ENCODE peak calls at places on chromosomes 5 and 9, in seven cellular contexts. One of them, this sample, is unnamed.

GRCh38 chr5:142508027-142508426 is 177.9 kb downstream of the FGF1 start:
- DNase-seq in neuronal stem cell: no peak
- DNase-seq in IMR-90: no peak
- DNase-seq in H9: no peak
- DNase-seq in mesenchymal stem cell: no peak
- DNase-seq in H1: no peak
- DNase-seq in mesendoderm: no peak
- DNase-seq in this sample: no peak

GRCh38 chr9:13354733-13355132 is 75.2 kb upstream of the MPDZ start:
- DNase-seq in neuronal stem cell: no peak
- DNase-seq in IMR-90: peak; percentile 29
- DNase-seq in H9: no peak
- DNase-seq in mesenchymal stem cell: no peak
- DNase-seq in H1: no peak
- DNase-seq in mesendoderm: no peak
- DNase-seq in this sample: no peak

GRCh38 chr9:117929873-117930272 is 225.7 kb downstream of the TLR4 start:
- DNase-seq in neuronal stem cell: no peak
- DNase-seq in IMR-90: no peak
- DNase-seq in H9: no peak
- DNase-seq in mesenchymal stem cell: no peak
- DNase-seq in H1: no peak
- DNase-seq in mesendoderm: no peak
- DNase-seq in this sample: no peak

GRCh38 chr9:110031511-110032173 is 176.3 kb downstream of the C9orf152 start:
- DNase-seq in neuronal stem cell: no peak
- DNase-seq in IMR-90: peak; percentile 92
- DNase-seq in H9: no peak
- DNase-seq in mesenchymal stem cell: peak; percentile 78
- DNase-seq in H1: no peak
- DNase-seq in mesendoderm: no peak
- DNase-seq in this sample: peak; percentile 86

GRCh38 chr5:135873831-135874230 is 21.8 kb downstream of the IL9 start:
- DNase-seq in neuronal stem cell: no peak
- DNase-seq in IMR-90: no peak
- DNase-seq in H9: no peak
- DNase-seq in mesenchymal stem cell: no peak
- DNase-seq in H1: no peak
- DNase-seq in mesendoderm: peak; percentile 23
- DNase-seq in this sample: no peak

GRCh38 chr5:157390179-157390923 is 69.7 kb upstream of the NIPAL4 start:
- DNase-seq in neuronal stem cell: no peak
- DNase-seq in IMR-90: peak; percentile 94
- DNase-seq in H9: no peak
- DNase-seq in mesenchymal stem cell: peak; percentile 85
- DNase-seq in H1: no peak
- DNase-seq in mesendoderm: peak; percentile 73
- DNase-seq in this sample: no peak

GRCh38 chr5:72844218-72844603 is 27.8 kb downstream of the TNPO1 start:
- DNase-seq in neuronal stem cell: no peak
- DNase-seq in IMR-90: no peak
- DNase-seq in H9: no peak
- DNase-seq in mesenchymal stem cell: no peak
- DNase-seq in H1: no peak
- DNase-seq in mesendoderm: no peak
- DNase-seq in this sample: no peak

GRCh38 chr5:128791312-128791711 is 174.0 kb upstream of the SLC27A6 start:
- DNase-seq in neuronal stem cell: no peak
- DNase-seq in IMR-90: no peak
- DNase-seq in H9: no peak
- DNase-seq in mesenchymal stem cell: no peak
- DNase-seq in H1: no peak
- DNase-seq in mesendoderm: no peak
- DNase-seq in this sample: no peak

GRCh38 chr9:17613723-17614122 is 34.9 kb downstream of the SH3GL2 start:
- DNase-seq in neuronal stem cell: no peak
- DNase-seq in IMR-90: peak; percentile 82
- DNase-seq in H9: no peak
- DNase-seq in mesenchymal stem cell: peak; percentile 69
- DNase-seq in H1: no peak
- DNase-seq in mesendoderm: no peak
- DNase-seq in this sample: no peak

GRCh38 chr5:96228449-96228848 is 204.6 kb downstream of the PCSK1 start:
- DNase-seq in neuronal stem cell: no peak
- DNase-seq in IMR-90: peak; percentile 49
- DNase-seq in H9: no peak
- DNase-seq in mesenchymal stem cell: no peak
- DNase-seq in H1: no peak
- DNase-seq in mesendoderm: no peak
- DNase-seq in this sample: no peak

GRCh38 chr5:175728316-175728715 is 70.4 kb downstream of the HRH2 start:
- DNase-seq in neuronal stem cell: no peak
- DNase-seq in IMR-90: no peak
- DNase-seq in H9: no peak
- DNase-seq in mesenchymal stem cell: no peak
- DNase-seq in H1: no peak
- DNase-seq in mesendoderm: peak; percentile 83
- DNase-seq in this sample: no peak

GRCh38 chr5:157046041-157046440 is 12.9 kb downstream of the HAVCR1 start:
- DNase-seq in neuronal stem cell: no peak
- DNase-seq in IMR-90: no peak
- DNase-seq in H9: no peak
- DNase-seq in mesenchymal stem cell: peak; percentile 30
- DNase-seq in H1: no peak
- DNase-seq in mesendoderm: peak; percentile 70
- DNase-seq in this sample: no peak

GRCh38 chr5:3121813-3122212 is 370.3 kb upstream of the IRX2 start:
- DNase-seq in neuronal stem cell: no peak
- DNase-seq in IMR-90: no peak
- DNase-seq in H9: no peak
- DNase-seq in mesenchymal stem cell: no peak
- DNase-seq in H1: no peak
- DNase-seq in mesendoderm: peak; percentile 45
- DNase-seq in this sample: no peak

GRCh38 chr5:171907731-171908343 is 98.6 kb downstream of the FBXW11 start:
- DNase-seq in neuronal stem cell: peak; percentile 60
- DNase-seq in IMR-90: peak; percentile 72
- DNase-seq in H9: peak; percentile 35
- DNase-seq in mesenchymal stem cell: peak; percentile 66
- DNase-seq in H1: no peak
- DNase-seq in mesendoderm: peak; percentile 75
- DNase-seq in this sample: peak; percentile 41

GRCh38 chr5:113193311-113193978 is 216.8 kb downstream of the DCP2 start:
- DNase-seq in neuronal stem cell: no peak
- DNase-seq in IMR-90: no peak
- DNase-seq in H9: no peak
- DNase-seq in mesenchymal stem cell: no peak
- DNase-seq in H1: no peak
- DNase-seq in mesendoderm: no peak
- DNase-seq in this sample: peak; percentile 68

GRCh38 chr9:72407047-72407446 is 42.0 kb upstream of the ZFAND5 start:
- DNase-seq in neuronal stem cell: no peak
- DNase-seq in IMR-90: no peak
- DNase-seq in H9: no peak
- DNase-seq in mesenchymal stem cell: no peak
- DNase-seq in H1: no peak
- DNase-seq in mesendoderm: no peak
- DNase-seq in this sample: no peak

GRCh38 chr5:19322716-19323485 is 665.1 kb downstream of the CDH18 start:
- DNase-seq in neuronal stem cell: no peak
- DNase-seq in IMR-90: no peak
- DNase-seq in H9: no peak
- DNase-seq in mesenchymal stem cell: peak; percentile 64
- DNase-seq in H1: no peak
- DNase-seq in mesendoderm: peak; percentile 67
- DNase-seq in this sample: peak; percentile 49

GRCh38 chr5:159286420-159287035 is 23.4 kb downstream of the UBLCP1 start:
- DNase-seq in neuronal stem cell: no peak
- DNase-seq in IMR-90: peak; percentile 48
- DNase-seq in H9: no peak
- DNase-seq in mesenchymal stem cell: peak; percentile 43
- DNase-seq in H1: no peak
- DNase-seq in mesendoderm: peak; percentile 53
- DNase-seq in this sample: peak; percentile 74

GRCh38 chr5:19608434-19608833 is 379.6 kb downstream of the CDH18 start:
- DNase-seq in neuronal stem cell: no peak
- DNase-seq in IMR-90: no peak
- DNase-seq in H9: no peak
- DNase-seq in mesenchymal stem cell: peak; percentile 3
- DNase-seq in H1: no peak
- DNase-seq in mesendoderm: peak; percentile 10
- DNase-seq in this sample: no peak

GRCh38 chr5:72815580-72816296 is 723 bp upstream of the TNPO1 start:
- DNase-seq in neuronal stem cell: no peak
- DNase-seq in IMR-90: no peak
- DNase-seq in H9: no peak
- DNase-seq in mesenchymal stem cell: no peak
- DNase-seq in H1: no peak
- DNase-seq in mesendoderm: no peak
- DNase-seq in this sample: peak; percentile 54

GRCh38 chr5:109844148-109844547 is 154.4 kb downstream of the MAN2A1 start:
- DNase-seq in neuronal stem cell: no peak
- DNase-seq in IMR-90: peak; percentile 28
- DNase-seq in H9: no peak
- DNase-seq in mesenchymal stem cell: no peak
- DNase-seq in H1: no peak
- DNase-seq in mesendoderm: no peak
- DNase-seq in this sample: no peak

GRCh38 chr5:88480245-88480644 is 211.6 kb upstream of the TMEM161B start:
- DNase-seq in neuronal stem cell: no peak
- DNase-seq in IMR-90: no peak
- DNase-seq in H9: no peak
- DNase-seq in mesenchymal stem cell: no peak
- DNase-seq in H1: no peak
- DNase-seq in mesendoderm: no peak
- DNase-seq in this sample: no peak

GRCh38 chr9:120556780-120557179 is 23.2 kb downstream of the CDK5RAP2 start:
- DNase-seq in neuronal stem cell: no peak
- DNase-seq in IMR-90: no peak
- DNase-seq in H9: no peak
- DNase-seq in mesenchymal stem cell: no peak
- DNase-seq in H1: no peak
- DNase-seq in mesendoderm: no peak
- DNase-seq in this sample: no peak

GRCh38 chr9:129814432-129815223 is 9.3 kb downstream of the TOR1A start:
- DNase-seq in neuronal stem cell: no peak
- DNase-seq in IMR-90: no peak
- DNase-seq in H9: no peak
- DNase-seq in mesenchymal stem cell: no peak
- DNase-seq in H1: no peak
- DNase-seq in mesendoderm: no peak
- DNase-seq in this sample: no peak

GRCh38 chr5:53262348-53262970 is 152.9 kb upstream of the MOCS2 start:
- DNase-seq in neuronal stem cell: no peak
- DNase-seq in IMR-90: peak; percentile 72
- DNase-seq in H9: no peak
- DNase-seq in mesenchymal stem cell: peak; percentile 56
- DNase-seq in H1: no peak
- DNase-seq in mesendoderm: peak; percentile 42
- DNase-seq in this sample: no peak

GRCh38 chr5:87755378-87755777 is 342.6 kb upstream of the CCNH start:
- DNase-seq in neuronal stem cell: no peak
- DNase-seq in IMR-90: no peak
- DNase-seq in H9: peak; percentile 36
- DNase-seq in mesenchymal stem cell: no peak
- DNase-seq in H1: no peak
- DNase-seq in mesendoderm: no peak
- DNase-seq in this sample: no peak

GRCh38 chr9:7936201-7936600 is 136.6 kb upstream of the DMAC1 start:
- DNase-seq in neuronal stem cell: no peak
- DNase-seq in IMR-90: no peak
- DNase-seq in H9: peak; percentile 32
- DNase-seq in mesenchymal stem cell: no peak
- DNase-seq in H1: no peak
- DNase-seq in mesendoderm: no peak
- DNase-seq in this sample: no peak

GRCh38 chr9:131275332-131276106 is 791 bp downstream of the FAM78A start:
- DNase-seq in neuronal stem cell: no peak
- DNase-seq in IMR-90: no peak
- DNase-seq in H9: peak; percentile 77
- DNase-seq in mesenchymal stem cell: no peak
- DNase-seq in H1: no peak
- DNase-seq in mesendoderm: peak; percentile 52
- DNase-seq in this sample: peak; percentile 67

GRCh38 chr5:140647042-140647341 is 438 bp downstream of the NDUFA2 start:
- DNase-seq in neuronal stem cell: no peak
- DNase-seq in IMR-90: no peak
- DNase-seq in H9: no peak
- DNase-seq in mesenchymal stem cell: no peak
- DNase-seq in H1: no peak
- DNase-seq in mesendoderm: no peak
- DNase-seq in this sample: no peak

GRCh38 chr9:136927343-136928261 is 16.9 kb downstream of the FBXW5 start:
- DNase-seq in neuronal stem cell: no peak
- DNase-seq in IMR-90: peak; percentile 28
- DNase-seq in H9: peak; percentile 17
- DNase-seq in mesenchymal stem cell: peak; percentile 42
- DNase-seq in H1: no peak
- DNase-seq in mesendoderm: no peak
- DNase-seq in this sample: peak; percentile 46
- H4K8ac ChIP-seq in neuronal stem cell: no peak overlapping the region
- H4K8ac ChIP-seq in IMR-90: no peak overlapping the region
- H4K8ac ChIP-seq in H9: no peak overlapping the region
- H4K8ac ChIP-seq in mesenchymal stem cell: no peak overlapping the region
- H4K8ac ChIP-seq in H1: no peak overlapping the region
- H4K8ac ChIP-seq in mesendoderm: no peak overlapping the region
- H4K8ac ChIP-seq in this sample: no peak overlapping the region

GRCh38 chr9:89633404-89633803 is 28.6 kb downstream of the GADD45G start:
- DNase-seq in neuronal stem cell: no peak
- DNase-seq in IMR-90: no peak
- DNase-seq in H9: no peak
- DNase-seq in mesenchymal stem cell: no peak
- DNase-seq in H1: no peak
- DNase-seq in mesendoderm: no peak
- DNase-seq in this sample: no peak
- H3K27ac ChIP-seq in neuronal stem cell: no peak overlapping the region
- H3K27ac ChIP-seq in IMR-90: no peak overlapping the region
- H3K27ac ChIP-seq in H9: no peak overlapping the region
- H3K27ac ChIP-seq in mesenchymal stem cell: no peak overlapping the region
- H3K27ac ChIP-seq in H1: no peak overlapping the region
- H3K27ac ChIP-seq in mesendoderm: no peak overlapping the region
- H3K27ac ChIP-seq in this sample: no peak overlapping the region

DNA sequence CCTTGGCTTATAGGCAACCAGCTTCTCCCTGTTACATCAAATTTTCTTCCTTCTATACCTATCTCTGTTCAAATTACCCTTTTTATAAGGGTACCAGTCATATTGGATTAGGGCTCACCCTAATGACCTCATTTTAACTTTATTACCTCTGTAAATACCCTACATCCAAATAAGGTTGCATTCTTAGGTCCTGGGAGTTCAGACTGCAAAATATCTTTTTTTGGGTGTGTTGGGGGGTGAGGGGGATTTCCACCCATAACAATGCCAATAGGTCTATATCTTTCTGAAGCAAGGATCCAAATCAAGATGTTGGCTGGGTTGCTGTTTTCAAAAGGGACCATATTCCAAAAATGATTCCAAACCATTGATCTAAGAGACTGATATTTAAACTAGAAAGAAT is 141.7 kb downstream of the XRCC4 start:
- DNase-seq in neuronal stem cell: no peak
- DNase-seq in IMR-90: no peak
- DNase-seq in H9: no peak
- DNase-seq in mesenchymal stem cell: no peak
- DNase-seq in H1: no peak
- DNase-seq in mesendoderm: no peak
- DNase-seq in this sample: no peak
- H3K9ac ChIP-seq in neuronal stem cell: no peak overlapping the region
- H3K9ac ChIP-seq in IMR-90: no peak overlapping the region
- H3K9ac ChIP-seq in H9: no peak overlapping the region
- H3K9ac ChIP-seq in mesenchymal stem cell: no peak overlapping the region
- H3K9ac ChIP-seq in H1: no peak overlapping the region
- H3K9ac ChIP-seq in mesendoderm: no peak overlapping the region
- H3K9ac ChIP-seq in this sample: no peak overlapping the region

GRCh38 chr5:169728418-169728817 is 91.3 kb downstream of the DOCK2 start:
- DNase-seq in neuronal stem cell: no peak
- DNase-seq in IMR-90: no peak
- DNase-seq in H9: no peak
- DNase-seq in mesenchymal stem cell: no peak
- DNase-seq in H1: no peak
- DNase-seq in mesendoderm: no peak
- DNase-seq in this sample: no peak
- H4K8ac ChIP-seq in neuronal stem cell: no peak overlapping the region
- H4K8ac ChIP-seq in IMR-90: no peak overlapping the region
- H4K8ac ChIP-seq in H9: no peak overlapping the region
- H4K8ac ChIP-seq in mesenchymal stem cell: no peak overlapping the region
- H4K8ac ChIP-seq in H1: no peak overlapping the region
- H4K8ac ChIP-seq in mesendoderm: no peak overlapping the region
- H4K8ac ChIP-seq in this sample: no peak overlapping the region